ENCODE peak calls at places on chromosomes 1 and 21, in nine cellular contexts. P is OCI-LY7, X is cardiac fibroblast, T is BE2C, U is foreskin fibroblast, Y is A549, V is A673, L is uterus, N is transverse colon. S is an unnamed sample.

GRCh38 chr1:210233495-210234253 is 1.1 kb downstream of the SERTAD4 start:
- DNase-seq in T (peak), U (peak), P (no peak), Y (peak), X (peak), L (peak), N (peak), V (peak), S (peak)

GRCh38 chr1:39952359-39953110 is 2.4 kb upstream of the MFSD2A start:
- DNase-seq in V (no peak), N (no peak), P (no peak), U (no peak), L (no peak), X (peak), T (no peak), Y (no peak), S (no peak)

GRCh38 chr1:2073382-2074230 is 23.4 kb downstream of the PRKCZ start:
- DNase-seq in N (no peak), U (peak), T (peak), X (peak), Y (no peak), P (no peak), L (no peak), V (peak), S (no peak)

GRCh38 chr1:170310014-170310405 is 164.3 kb downstream of the NTMT2 start:
- DNase-seq in X (no peak), L (no peak), U (no peak), T (no peak), N (no peak), P (no peak), Y (no peak), V (no peak), S (no peak)

GRCh38 chr1:164824542-164824941 is 265.6 kb downstream of the PBX1 start:
- DNase-seq in L (no peak), U (no peak), P (no peak), T (no peak), X (no peak), N (no peak), Y (no peak), V (no peak), S (no peak)

GRCh38 chr1:204463125-204464060 is 31.2 kb downstream of the PIK3C2B start:
- DNase-seq in L (no peak), V (no peak), P (no peak), U (no peak), N (no peak), Y (no peak), X (peak), T (no peak), S (no peak)

GRCh38 chr1:230752407-230752806 is 5.2 kb downstream of the CAPN9 start:
- DNase-seq in U (no peak), T (no peak), N (peak), X (no peak), Y (no peak), L (no peak), V (no peak), P (no peak), S (peak)

GRCh38 chr1:32106663-32107273 is 1.1 kb upstream of the KPNA6 start:
- DNase-seq in N (no peak), L (no peak), V (no peak), U (no peak), P (no peak), T (no peak), X (no peak), Y (no peak), S (no peak)

GRCh38 chr21:18041012-18041411 is 203.6 kb upstream of the CHODL start:
- DNase-seq in Y (no peak), P (peak), V (peak), N (no peak), T (peak), L (no peak), U (no peak), X (peak), S (no peak)

GRCh38 chr1:189429610-189430009 is 1048.1 kb downstream of the BRINP3 start:
- DNase-seq in X (peak), L (no peak), Y (peak), N (no peak), T (peak), V (peak), U (no peak), P (peak), S (no peak)

GRCh38 chr1:10082785-10083479 is 50.2 kb downstream of the UBE4B start:
- DNase-seq in V (no peak), X (no peak), T (no peak), L (no peak), U (peak), Y (no peak), P (no peak), N (no peak), S (no peak)

GRCh38 chr1:43719063-43719462 is 11.7 kb downstream of the ST3GAL3 start:
- DNase-seq in N (no peak), L (peak), V (peak), X (peak), T (no peak), Y (no peak), P (no peak), U (peak), S (no peak)

GRCh38 chr1:51768971-51769601 is 109.4 kb downstream of the NRDC start:
- DNase-seq in L (no peak), N (peak), X (peak), V (peak), T (peak), U (peak), Y (peak), P (peak), S (no peak)

GRCh38 chr1:43913051-43913501 is 20.5 kb upstream of the ARTN start:
- DNase-seq in Y (no peak), X (no peak), L (no peak), N (peak), T (no peak), V (no peak), U (no peak), P (no peak), S (peak)

GRCh38 chr1:171477804-171478203 is 7.5 kb upstream of the PRRC2C start:
- DNase-seq in Y (no peak), N (no peak), P (no peak), U (no peak), X (no peak), L (no peak), V (no peak), T (no peak), S (no peak)

GRCh38 chr1:25875154-25875855 is at the start of gene PAQR7:
- DNase-seq in P (peak), Y (peak), L (peak), N (peak), U (peak), X (peak), T (peak), V (peak), S (peak)

GRCh38 chr1:186144505-186144904 is 230.5 kb downstream of the TPR start:
- DNase-seq in L (no peak), N (no peak), U (no peak), V (no peak), P (no peak), X (peak), Y (no peak), T (no peak), S (no peak)

GRCh38 chr1:221772107-221772506 is 30.2 kb upstream of the DUSP10 start:
- DNase-seq in X (no peak), U (peak), P (no peak), N (no peak), T (no peak), V (no peak), L (no peak), Y (no peak), S (no peak)

DNA sequence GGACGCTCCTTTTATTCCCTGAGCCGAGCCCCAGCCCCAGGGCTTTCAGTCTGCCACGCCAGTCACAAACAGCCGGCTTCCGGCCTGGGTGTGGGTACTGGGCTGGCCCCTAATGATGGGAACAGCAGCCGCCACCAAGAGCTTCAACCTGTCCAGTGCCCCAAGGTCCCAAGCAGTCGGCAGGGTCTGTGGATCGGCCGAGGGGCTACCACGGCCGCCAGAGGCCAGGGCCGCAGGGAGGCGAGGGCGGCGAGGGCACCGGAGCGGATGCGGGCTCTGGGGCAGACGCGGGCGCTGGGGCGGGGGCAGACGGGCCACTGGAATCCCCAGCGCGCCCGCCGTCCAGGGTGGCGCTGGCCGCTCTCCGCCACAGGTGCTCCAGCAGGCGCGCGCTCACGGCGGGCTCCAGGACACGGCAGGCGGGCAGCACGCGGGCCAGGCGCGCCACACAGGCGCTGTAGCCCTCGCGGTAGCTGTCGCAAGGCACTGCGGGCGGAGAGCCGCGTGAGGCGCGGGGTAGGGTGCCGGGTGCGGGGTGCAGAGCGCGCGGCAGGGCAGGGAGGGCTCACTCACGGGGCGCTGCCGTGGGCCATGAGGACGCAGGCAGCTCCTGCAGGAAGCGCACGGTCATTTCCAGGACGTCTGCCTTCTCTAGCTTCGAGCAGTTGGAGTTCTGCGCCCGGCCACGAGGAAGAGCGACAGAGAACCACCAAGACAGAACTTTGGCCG is 887 bp downstream of the HES2 start:
- DNase-seq in U (no peak), Y (no peak), V (no peak), T (no peak), L (no peak), P (no peak), X (no peak), N (peak), S (peak)
- H3K4me3 ChIP-seq in U (no peak), Y (peak), V (no peak), T (no peak), L (no peak), P (no peak), X (peak), N (peak), S (peak)

GRCh38 chr1:229406798-229407197 is 27.1 kb downstream of the ACTA1 start:
- DNase-seq in T (no peak), V (no peak), L (no peak), Y (no peak), N (peak), P (no peak), U (no peak), X (no peak), S (no peak)

GRCh38 chr1:229408458-229409037 is 25.3 kb downstream of the ACTA1 start:
- DNase-seq in T (peak), V (no peak), P (no peak), U (peak), X (no peak), N (no peak), L (no peak), Y (no peak), S (no peak)

GRCh38 chr1:229409616-229410369 is 24.1 kb downstream of the ACTA1 start:
- DNase-seq in Y (no peak), L (no peak), U (no peak), T (peak), P (no peak), V (no peak), X (no peak), N (no peak), S (no peak)

GRCh38 chr1:229410370-229410691 is 23.6 kb downstream of the ACTA1 start:
- DNase-seq in L (no peak), X (no peak), P (no peak), T (no peak), N (no peak), V (no peak), Y (no peak), U (no peak), S (no peak)

GRCh38 chr1:229407206-229408026 is 26.5 kb downstream of the ACTA1 start:
- DNase-seq in U (no peak), V (no peak), L (no peak), N (no peak), T (no peak), Y (no peak), P (no peak), X (no peak), S (no peak)
- TF ChIP-seq CTCF in U (no peak), V (no peak), L (no peak), N (no peak), T (no peak), Y (no peak), P (no peak), X (no peak), S (no peak)

GRCh38 chr1:58084266-58084665 is 462.3 kb downstream of the OMA1 start:
- DNase-seq in T (no peak), N (no peak), P (no peak), V (peak), L (no peak), X (no peak), U (no peak), Y (no peak), S (no peak)

GRCh38 chr1:58090640-58091039 is 455.9 kb downstream of the OMA1 start:
- DNase-seq in T (no peak), V (no peak), N (no peak), L (no peak), X (no peak), U (no peak), P (no peak), Y (no peak), S (no peak)

GRCh38 chr1:58095183-58095582 is 451.3 kb downstream of the OMA1 start:
- DNase-seq in N (no peak), T (no peak), X (no peak), P (no peak), L (no peak), U (no peak), V (no peak), Y (no peak), S (no peak)

GRCh38 chr1:58089898-58090535 is 456.5 kb downstream of the OMA1 start:
- DNase-seq in V (no peak), T (no peak), N (no peak), L (no peak), U (no peak), X (no peak), Y (no peak), P (no peak), S (no peak)
- H3K4me3 ChIP-seq in V (no peak), T (no peak), N (no peak), L (no peak), U (no peak), X (no peak), Y (no peak), P (no peak), S (no peak)

GRCh38 chr21:19510653-19511052 is 1107.1 kb upstream of the TMPRSS15 start:
- DNase-seq in P (no peak), T (no peak), L (no peak), N (no peak), V (no peak), Y (no peak), U (no peak), X (no peak), S (no peak)
- TF ChIP-seq CTCF in P (no peak), T (no peak), L (no peak), N (no peak), V (no peak), Y (no peak), U (no peak), X (no peak), S (no peak)

GRCh38 chr1:206918076-206918475 is 3.7 kb downstream of the FCMR start:
- DNase-seq in U (no peak), Y (no peak), L (no peak), T (no peak), X (no peak), N (no peak), V (no peak), P (no peak), S (no peak)
- H3K4me3 ChIP-seq in U (no peak), Y (no peak), L (no peak), T (no peak), X (no peak), N (peak), V (no peak), P (no peak), S (no peak)

DNA sequence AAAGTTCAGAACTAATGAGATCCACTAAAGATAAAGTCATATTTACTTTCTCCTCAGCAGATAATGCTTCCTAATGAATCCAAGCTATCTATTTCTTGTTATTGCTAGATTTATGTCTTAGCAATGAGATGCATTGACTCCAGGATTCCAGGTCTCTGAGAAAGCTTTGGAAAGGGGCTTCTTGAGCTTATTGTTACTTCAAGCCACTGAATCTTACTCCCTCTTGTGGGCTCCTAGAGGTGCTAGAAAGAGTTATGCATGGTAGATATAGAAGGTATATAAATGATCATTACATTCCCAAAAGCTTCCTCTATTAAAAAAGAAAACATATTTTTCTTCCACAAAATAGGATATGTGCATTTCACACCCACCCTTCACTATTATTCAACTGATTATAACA is 246.4 kb upstream of the ADAMTS5 start:
- DNase-seq in P (no peak), U (no peak), X (peak), Y (no peak), T (no peak), V (peak), N (no peak), L (no peak), S (no peak)
- TF ChIP-seq CTCF in P (no peak), U (peak), X (peak), Y (no peak), T (peak), V (no peak), N (no peak), L (no peak), S (no peak)

GRCh38 chr1:37765937-37766664 is 1.2 kb upstream of the EPHA10 start:
- DNase-seq in P (peak), U (no peak), L (no peak), T (peak), Y (no peak), X (no peak), N (no peak), V (no peak), S (no peak)

GRCh38 chr1:37762516-37762915 is 2.4 kb downstream of the EPHA10 start:
- DNase-seq in P (no peak), L (no peak), Y (no peak), U (no peak), T (no peak), N (no peak), X (no peak), V (no peak), S (no peak)

GRCh38 chr1:37767488-37767887 is 2.6 kb upstream of the EPHA10 start:
- DNase-seq in L (no peak), P (no peak), V (no peak), X (no peak), N (no peak), Y (no peak), T (no peak), U (no peak), S (no peak)

GRCh38 chr1:37763791-37764741 is 854 bp downstream of the EPHA10 start:
- DNase-seq in Y (no peak), V (peak), L (no peak), N (no peak), X (peak), P (peak), T (peak), U (peak), S (peak)

DNA sequence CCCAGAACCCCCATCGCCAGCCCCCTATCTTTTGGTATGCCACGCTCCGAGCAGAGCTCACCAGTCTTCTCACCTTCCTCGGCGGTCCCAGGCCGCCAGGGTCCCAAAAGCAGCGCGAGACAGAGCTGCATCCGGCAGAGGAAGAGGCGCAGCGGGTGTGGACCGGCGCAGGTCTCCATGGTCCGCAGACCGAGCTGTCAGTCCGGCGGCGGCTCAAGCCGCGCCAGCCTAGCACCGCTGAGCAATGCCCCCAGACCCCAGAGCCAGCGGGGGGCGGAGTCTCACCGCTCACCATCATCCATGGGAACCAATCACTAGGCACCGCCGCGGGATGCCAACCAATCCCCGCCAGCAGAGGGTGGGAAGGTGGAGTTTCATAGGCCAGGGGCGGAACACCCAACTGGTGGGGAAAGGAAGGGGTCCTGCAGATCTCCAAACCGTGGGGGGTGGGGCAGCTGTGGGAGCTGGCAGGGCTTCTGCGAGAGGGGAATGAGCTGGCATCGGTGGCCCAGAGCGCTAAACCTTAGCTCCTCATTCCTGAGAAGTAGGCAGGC is at the start of gene EPHA10:
- DNase-seq in N (no peak), U (no peak), T (peak), Y (no peak), P (no peak), X (no peak), V (no peak), L (no peak), S (no peak)
- H3K4me3 ChIP-seq in N (no peak), U (no peak), T (peak), Y (peak), P (no peak), X (no peak), V (no peak), L (no peak), S (no peak)